ENCODE peak calls at places on chromosomes 16 and 17, in eight cellular contexts. X, H, K, B, W, J, G and N are unnamed samples.

GRCh38 chr17:75695141-75695829 is 26.0 kb upstream of the ITGB4 start:
- DNase-seq in X (peak), H (peak), K (no peak), B (no peak), W (peak), J (no peak), G (no peak), N (no peak)

GRCh38 chr17:4782652-4783051 is 3.5 kb downstream of the VMO1 start:
- DNase-seq in X (no peak), H (no peak), K (no peak), B (no peak), W (no peak), J (no peak), G (no peak), N (no peak)

GRCh38 chr16:57530104-57530522 is 6.3 kb downstream of the CCDC102A start:
- DNase-seq in X (no peak), H (peak), K (no peak), B (peak), W (peak), J (peak), G (peak), N (peak)

GRCh38 chr16:85279874-85280545 is 167.7 kb upstream of the CIBAR2 start:
- DNase-seq in X (no peak), H (no peak), K (no peak), B (no peak), W (peak), J (peak), G (no peak), N (no peak)

GRCh38 chr17:32568673-32569072 is 81.9 kb downstream of the CDK5R1 start:
- DNase-seq in X (no peak), H (no peak), K (no peak), B (no peak), W (no peak), J (no peak), G (no peak), N (no peak)

GRCh38 chr16:398551-399277 is 1.7 kb downstream of the NME4 start:
- DNase-seq in X (no peak), H (no peak), K (no peak), B (no peak), W (no peak), J (no peak), G (no peak), N (no peak)

GRCh38 chr17:76585048-76585648 is 512 bp downstream of the ST6GALNAC2 start:
- DNase-seq in X (no peak), H (no peak), K (no peak), B (no peak), W (peak), J (no peak), G (no peak), N (no peak)

GRCh38 chr16:20871258-20871657 is 28.9 kb downstream of the DCUN1D3 start:
- DNase-seq in X (no peak), H (no peak), K (no peak), B (no peak), W (no peak), J (no peak), G (no peak), N (no peak)

GRCh38 chr16:11233727-11234376 is 22.2 kb downstream of the SOCS1 start:
- DNase-seq in X (no peak), H (no peak), K (no peak), B (no peak), W (no peak), J (no peak), G (no peak), N (peak)

GRCh38 chr16:68238029-68238345 is 2.1 kb upstream of the ESRP2 start:
- DNase-seq in X (no peak), H (no peak), K (no peak), B (no peak), W (no peak), J (no peak), G (no peak), N (no peak)
- H3K4me3 ChIP-seq in X (peak), H (peak), K (peak), B (peak), W (peak), J (peak), G (peak), N (peak)

DNA sequence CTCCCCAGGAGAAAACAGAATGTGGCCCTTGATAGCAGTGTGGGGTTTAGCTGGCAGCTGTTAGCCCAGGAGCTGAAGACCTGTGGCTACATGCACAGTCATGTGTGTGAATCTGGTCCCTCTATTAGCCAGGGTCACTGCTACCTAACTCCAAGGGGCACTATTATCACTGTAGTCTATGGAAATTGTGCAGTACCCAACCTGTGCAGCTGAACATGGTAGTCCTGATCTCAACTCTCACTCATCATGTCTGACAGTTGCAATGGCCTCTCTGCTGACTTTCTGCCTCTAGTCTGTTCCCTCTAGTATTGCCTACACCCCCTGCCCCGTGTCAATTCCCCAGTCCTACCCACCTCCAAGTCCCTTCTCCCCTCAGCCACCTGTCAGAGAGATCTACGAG is 67.4 kb downstream of the RAB11FIP4 start:
- DNase-seq in X (no peak), H (no peak), K (no peak), B (no peak), W (no peak), J (no peak), G (no peak), N (no peak)
- H3K4me3 ChIP-seq in X (no peak), H (no peak), K (no peak), B (no peak), W (no peak), J (no peak), G (no peak), N (no peak)

GRCh38 chr17:57876866-57877237 is 27.0 kb upstream of the MRPS23 start:
- DNase-seq in X (no peak), H (no peak), K (no peak), B (no peak), W (no peak), J (no peak), G (no peak), N (no peak)

GRCh38 chr17:57875109-57876022 is 25.5 kb upstream of the MRPS23 start:
- DNase-seq in X (peak), H (peak), K (peak), B (peak), W (peak), J (peak), G (peak), N (no peak)

GRCh38 chr17:57874434-57875108 is 24.7 kb upstream of the MRPS23 start:
- DNase-seq in X (no peak), H (peak), K (no peak), B (peak), W (peak), J (peak), G (peak), N (no peak)

GRCh38 chr17:57877803-57878202 is 28.0 kb upstream of the MRPS23 start:
- DNase-seq in X (no peak), H (no peak), K (no peak), B (no peak), W (no peak), J (no peak), G (no peak), N (no peak)

GRCh38 chr17:57876023-57876865 is 26.4 kb upstream of the MRPS23 start:
- DNase-seq in X (no peak), H (no peak), K (no peak), B (no peak), W (no peak), J (no peak), G (no peak), N (no peak)
- H3K4me3 ChIP-seq in X (peak), H (no peak), K (no peak), B (no peak), W (no peak), J (no peak), G (no peak), N (no peak)

GRCh38 chr17:73593249-73593965 is 50.8 kb downstream of the SDK2 start:
- DNase-seq in X (no peak), H (no peak), K (no peak), B (no peak), W (no peak), J (no peak), G (no peak), N (no peak)
- H3K4me3 ChIP-seq in X (no peak), H (no peak), K (no peak), B (no peak), W (no peak), J (no peak), G (no peak), N (peak)

DNA sequence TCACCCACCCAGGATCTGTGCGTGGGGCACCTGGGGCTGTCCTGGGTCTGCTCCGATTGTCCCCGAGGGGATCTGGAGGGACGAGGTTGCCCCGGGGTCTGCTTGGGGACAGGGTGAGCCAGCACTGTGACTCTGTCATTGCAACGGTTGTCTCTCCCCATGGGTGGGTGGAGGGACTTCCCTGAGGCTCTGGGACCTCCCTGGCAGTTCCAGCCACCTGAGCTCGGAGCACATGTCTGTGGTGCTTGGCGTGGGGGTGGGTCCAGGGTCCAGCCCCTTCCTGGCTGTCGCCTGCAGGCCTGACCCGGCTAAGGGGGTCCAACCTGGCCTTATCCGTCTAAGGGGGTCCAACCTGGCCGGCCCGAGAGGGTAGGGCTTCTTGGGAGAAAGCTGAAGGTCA is 8.5 kb upstream of the CBFA2T3 start:
- DNase-seq in X (no peak), H (no peak), K (no peak), B (no peak), W (no peak), J (no peak), G (no peak), N (no peak)
- H3K4me3 ChIP-seq in X (no peak), H (no peak), K (no peak), B (no peak), W (no peak), J (no peak), G (no peak), N (no peak)

GRCh38 chr17:49359990-49360795 is 1.9 kb downstream of the ZNF652 start:
- DNase-seq in X (no peak), H (peak), K (no peak), B (no peak), W (peak), J (no peak), G (peak), N (no peak)

GRCh38 chr17:49360796-49361128 is 1.3 kb downstream of the ZNF652 start:
- DNase-seq in X (no peak), H (no peak), K (peak), B (no peak), W (no peak), J (no peak), G (peak), N (no peak)

GRCh38 chr17:49356320-49356719 is 5.7 kb downstream of the ZNF652 start:
- DNase-seq in X (no peak), H (no peak), K (no peak), B (no peak), W (no peak), J (no peak), G (no peak), N (no peak)

GRCh38 chr17:49357516-49357915 is 4.5 kb downstream of the ZNF652 start:
- DNase-seq in X (no peak), H (no peak), K (no peak), B (no peak), W (no peak), J (no peak), G (no peak), N (no peak)

DNA sequence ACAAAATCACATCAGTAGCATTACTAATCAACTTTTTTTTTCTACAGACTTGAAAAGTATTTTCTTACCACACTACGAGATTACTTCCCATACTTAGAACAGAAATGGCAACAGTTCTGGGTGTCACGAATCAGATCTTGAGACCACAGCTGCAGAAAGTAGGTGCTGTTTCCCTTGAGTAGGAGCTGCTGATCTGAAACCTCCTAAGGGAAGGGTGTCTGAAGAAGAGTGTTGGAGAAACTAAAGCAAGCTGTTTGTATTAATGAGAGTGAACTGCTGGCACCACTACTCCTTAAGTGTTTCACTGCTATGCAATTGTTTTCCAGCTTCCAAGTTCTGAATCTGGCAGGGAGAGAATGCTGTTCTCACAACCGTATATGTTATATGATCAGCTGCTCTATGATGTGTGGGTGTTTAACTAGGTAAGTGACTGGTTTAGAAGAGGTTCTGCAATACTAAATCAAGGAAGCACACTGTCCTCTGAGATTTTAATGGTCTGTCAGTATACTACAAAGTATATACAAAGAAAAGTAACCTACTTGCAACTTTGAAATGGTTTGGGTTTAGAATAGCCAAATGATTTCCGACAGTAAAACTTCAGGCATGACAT is 3.3 kb downstream of the ZNF652 start:
- DNase-seq in X (no peak), H (peak), K (no peak), B (no peak), W (no peak), J (no peak), G (no peak), N (no peak)
- H3K4me3 ChIP-seq in X (no peak), H (no peak), K (no peak), B (no peak), W (no peak), J (peak), G (no peak), N (peak)

DNA sequence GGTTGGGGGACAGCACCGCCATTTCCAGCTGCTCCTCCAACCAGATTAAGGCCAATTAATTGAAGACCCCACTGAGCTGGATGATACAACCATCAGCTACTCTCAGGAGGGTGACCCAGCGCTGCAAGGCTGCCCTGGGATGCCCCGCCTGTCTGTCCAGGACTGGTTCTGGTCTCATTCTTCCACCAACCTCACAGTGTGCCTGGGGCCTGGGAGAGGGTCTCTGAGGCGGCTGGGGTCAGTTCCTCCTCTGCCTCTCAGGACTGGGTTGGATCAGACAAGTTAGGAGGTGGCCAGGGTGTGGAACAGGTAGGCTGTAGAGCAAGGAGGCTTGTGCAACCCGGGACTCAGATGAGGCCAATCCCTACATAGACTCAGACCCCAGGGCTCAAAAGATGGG is 98.6 kb downstream of the SDK2 start:
- DNase-seq in X (no peak), H (no peak), K (no peak), B (peak), W (no peak), J (no peak), G (no peak), N (no peak)
- H3K4me3 ChIP-seq in X (no peak), H (no peak), K (no peak), B (no peak), W (no peak), J (no peak), G (no peak), N (no peak)

DNA sequence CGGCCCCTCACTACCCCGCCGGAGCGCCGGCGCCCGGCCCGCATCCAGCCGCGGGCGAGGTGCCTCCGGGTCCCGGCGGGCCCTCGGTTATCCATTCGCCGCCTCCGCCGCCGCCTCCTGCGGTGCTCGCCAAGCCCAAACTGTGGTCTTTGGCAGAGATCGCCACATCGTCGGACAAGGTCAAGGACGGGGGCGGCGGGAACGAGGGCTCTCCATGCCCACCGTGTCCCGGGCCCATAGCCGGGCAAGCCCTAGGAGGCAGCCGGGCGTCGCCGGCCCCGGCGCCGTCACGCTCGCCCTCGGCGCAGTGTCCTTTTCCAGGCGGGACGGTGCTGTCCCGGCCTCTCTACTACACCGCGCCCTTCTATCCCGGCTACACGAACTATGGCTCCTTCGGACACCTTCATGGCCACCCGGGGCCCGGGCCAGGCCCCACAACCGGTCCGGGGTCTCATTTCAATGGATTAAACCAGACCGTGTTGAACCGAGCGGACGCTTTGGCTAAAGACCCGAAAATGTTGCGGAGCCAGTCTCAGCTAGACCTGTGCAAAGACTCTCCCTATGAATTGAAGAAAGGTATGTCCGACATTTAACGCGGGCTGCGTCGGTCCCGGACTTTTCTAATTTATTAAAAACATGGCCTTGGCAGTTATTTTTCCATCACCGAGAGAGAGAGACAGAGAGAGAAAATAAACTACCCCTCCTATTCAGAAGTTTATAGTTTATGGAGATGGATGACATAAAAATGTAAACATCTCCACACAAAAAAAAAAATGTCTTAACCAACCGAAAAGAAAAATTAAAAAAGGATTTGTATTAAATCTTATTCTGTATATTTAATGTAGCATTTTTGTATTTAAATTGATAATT is 2.9 kb downstream of the IRX5 start:
- DNase-seq in X (no peak), H (no peak), K (no peak), B (no peak), W (no peak), J (no peak), G (no peak), N (no peak)
- H3K4me3 ChIP-seq in X (no peak), H (peak), K (no peak), B (peak), W (no peak), J (no peak), G (no peak), N (no peak)